ENCODE peak calls at places on chromosome 15, in nine cellular contexts. L is fibroblast of lung, R is IMR-90, D is mucosa of descending colon, P is heart left ventricle, C is psoas muscle, O is endothelial cell, F is fibroblast of mammary gland, W is GM12865. N is an unnamed sample.

GRCh38 chr15:80876034-80876433 is 96.9 kb downstream of the CEMIP start:
- DNase-seq in R (no peak), D (no peak), L (no peak), C (no peak), O (no peak), W (no peak), P (peak; percentile 35), F (no peak), N (no peak)

GRCh38 chr15:52093539-52094502 is 18.8 kb downstream of the BCL2L10 start:
- DNase-seq in O (no peak), C (peak; percentile 85), L (peak; percentile 90), D (no peak), F (peak; percentile 98), R (peak; percentile 84), W (no peak), P (no peak), N (peak; percentile 96)

GRCh38 chr15:22956257-22956979 is 23.8 kb downstream of the CYFIP1 start:
- DNase-seq in P (peak; percentile 63), C (no peak), W (no peak), F (peak; percentile 15), D (no peak), O (no peak), R (no peak), L (peak; percentile 13), N (no peak)

GRCh38 chr15:101148166-101148880 is 103.5 kb downstream of the CHSY1 start:
- DNase-seq in D (no peak), L (no peak), O (no peak), F (no peak), P (no peak), W (peak; percentile 70), C (no peak), R (no peak), N (no peak)

GRCh38 chr15:32651229-32651837 is 9.8 kb downstream of the SCG5 start:
- DNase-seq in P (peak; percentile 23), W (peak; percentile 72), R (peak; percentile 73), F (peak; percentile 73), L (peak; percentile 72), O (peak; percentile 67), C (peak; percentile 64), D (peak; percentile 57), N (peak; percentile 70)

GRCh38 chr15:45521596-45522167 is 873 bp downstream of the SLC30A4 start:
- DNase-seq in O (no peak), P (no peak), C (no peak), D (no peak), F (peak; percentile 6), W (peak; percentile 14), R (no peak), L (peak; percentile 14), N (peak; percentile 11)

GRCh38 chr15:86892774-86893449 is 813.2 kb downstream of the AGBL1 start:
- DNase-seq in C (no peak), P (no peak), W (no peak), O (no peak), L (no peak), F (no peak), R (no peak), D (no peak), N (peak; percentile 33)

GRCh38 chr15:62521396-62521795 is 356.3 kb upstream of the C2CD4B start:
- DNase-seq in D (no peak), P (no peak), C (no peak), O (no peak), L (no peak), F (no peak), W (no peak), R (no peak), N (no peak)

GRCh38 chr15:40097968-40098476 is 10.7 kb downstream of the BMF start:
- DNase-seq in L (peak; percentile 36), R (no peak), C (peak; percentile 73), D (peak; percentile 68), O (no peak), W (peak; percentile 77), P (peak; percentile 62), F (no peak), N (no peak)

GRCh38 chr15:31147943-31148621 is 46.6 kb upstream of the TRPM1 start:
- DNase-seq in L (no peak), W (no peak), F (no peak), P (no peak), C (no peak), O (no peak), R (no peak), D (no peak), N (no peak)

GRCh38 chr15:70504988-70505387 is 258.4 kb downstream of the UACA start:
- DNase-seq in L (no peak), O (no peak), C (no peak), D (no peak), F (no peak), W (no peak), P (no peak), R (no peak), N (no peak)

GRCh38 chr15:72532991-72533601 is 59.0 kb downstream of the ARIH1 start:
- DNase-seq in D (no peak), F (no peak), L (no peak), P (no peak), R (no peak), W (peak; percentile 8), C (no peak), O (peak; percentile 24), N (peak; percentile 8)

GRCh38 chr15:70091649-70092461 is 5.9 kb downstream of the TLE3 start:
- DNase-seq in P (no peak), L (peak; percentile 28), D (peak; percentile 44), R (no peak), W (no peak), O (no peak), F (peak; percentile 31), C (no peak), N (no peak)

GRCh38 chr15:84402856-84403608 is 167.5 kb downstream of the GOLGA6L4 start:
- DNase-seq in R (no peak), F (no peak), D (no peak), P (peak; percentile 13), W (no peak), C (peak; percentile 31), O (no peak), L (no peak), N (no peak)

GRCh38 chr15:100918690-100919480 is at the start of gene LRRK1:
- DNase-seq in C (peak; percentile 61), W (peak; percentile 66), F (peak; percentile 32), R (peak; percentile 40), P (peak; percentile 52), O (peak; percentile 33), L (peak; percentile 38), D (peak; percentile 70), N (peak; percentile 46)

GRCh38 chr15:53976844-53977392 is 1.3 kb upstream of the UNC13C start:
- DNase-seq in D (peak; percentile 19), P (no peak), F (no peak), O (peak; percentile 39), L (peak; percentile 5), W (peak; percentile 12), R (no peak), C (peak; percentile 62), N (peak; percentile 12)

GRCh38 chr15:51757463-51757862 is 6.1 kb downstream of the TMOD2 start:
- DNase-seq in D (no peak), P (no peak), C (no peak), F (no peak), W (no peak), R (no peak), O (no peak), L (no peak), N (no peak)

GRCh38 chr15:64050281-64051092 is 4.2 kb upstream of the DAPK2 start:
- DNase-seq in D (peak; percentile 42), R (no peak), O (no peak), F (no peak), W (no peak), P (no peak), C (no peak), L (no peak), N (no peak)

GRCh38 chr15:35657679-35658201 is 111.8 kb upstream of the DPH6 start:
- DNase-seq in O (no peak), D (no peak), L (peak; percentile 61), F (peak; percentile 73), W (no peak), R (peak; percentile 43), C (no peak), P (no peak), N (peak; percentile 5)

GRCh38 chr15:34588046-34588674 is 4.7 kb upstream of the GOLGA8B start:
- DNase-seq in C (peak; percentile 58), L (peak; percentile 88), D (no peak), W (peak; percentile 76), P (peak; percentile 45), F (peak; percentile 90), R (peak; percentile 80), O (peak; percentile 50), N (peak; percentile 88)

GRCh38 chr15:82648257-82649103 is 1.3 kb upstream of the CPEB1 start:
- DNase-seq in R (no peak), O (no peak), D (no peak), W (no peak), C (no peak), L (peak; percentile 16), F (no peak), P (no peak), N (no peak)
- TF ChIP-seq CTCF in R (no peak), O (no peak), D (no peak), W (no peak), C (no peak), L (no peak), F (no peak), P (no peak), N (no peak)

GRCh38 chr15:66404532-66404931 is 17.8 kb downstream of the MAP2K1 start:
- DNase-seq in P (no peak), L (no peak), C (no peak), O (peak; percentile 68), R (no peak), W (no peak), F (no peak), D (no peak), N (no peak)
- TF ChIP-seq CTCF in P (no peak), L (no peak), C (no peak), O (peak; percentile 60), R (no peak), W (no peak), F (no peak), D (no peak), N (no peak)

GRCh38 chr15:58498821-58499580 is 67.2 kb downstream of the LIPC start:
- DNase-seq in O (no peak), F (peak; percentile 89), P (no peak), L (peak; percentile 85), C (no peak), W (no peak), R (peak; percentile 98), D (no peak), N (peak; percentile 41)
- TF ChIP-seq CTCF in O (no peak), F (no peak), P (no peak), L (no peak), C (no peak), W (no peak), R (no peak), D (no peak), N (no peak)

GRCh38 chr15:78047631-78048409 is 29.7 kb downstream of the TBC1D2B start:
- DNase-seq in W (no peak), C (no peak), F (peak; percentile 81), L (peak; percentile 72), D (no peak), R (peak; percentile 77), O (no peak), P (peak; percentile 54), N (no peak)
- TF ChIP-seq CTCF in W (no peak), C (no peak), F (no peak), L (no peak), D (no peak), R (no peak), O (no peak), P (no peak), N (no peak)

N was measured in MCF 10A.